ENCODE peak calls at places on chromosome 12, in four cellular contexts. T is K562, Y is H1, D is HCT116. V is an unnamed sample.

GRCh38 chr12:45089417-45089816 is 38.5 kb upstream of the DBX2 start:
- DNase-seq in D (no peak), Y (no peak), T (no peak), V (no peak)

GRCh38 chr12:51923506-51924365 is 16.4 kb downstream of the ACVRL1 start:
- DNase-seq in Y (no peak), T (peak; percentile 71), D (no peak), V (no peak)

GRCh38 chr12:47729233-47729632 is 3.9 kb upstream of the ENDOU start:
- DNase-seq in D (no peak), Y (no peak), T (no peak), V (no peak)

GRCh38 chr12:103762473-103762872 is 78.6 kb downstream of the NT5DC3 start:
- DNase-seq in D (no peak), T (no peak), Y (no peak), V (no peak)

GRCh38 chr12:127401536-127401935 is 865.4 kb upstream of the TMEM132C start:
- DNase-seq in T (no peak), Y (no peak), D (no peak), V (no peak)

GRCh38 chr12:97985834-97986233 is 523.2 kb downstream of the RMST start:
- DNase-seq in Y (no peak), D (no peak), T (no peak), V (no peak)

GRCh38 chr12:128796439-128797118 is 27.2 kb downstream of the SLC15A4 start:
- DNase-seq in D (no peak), T (no peak), Y (no peak), V (no peak)

GRCh38 chr12:125099407-125099779 is 34.2 kb downstream of the AACS start:
- DNase-seq in T (no peak), D (no peak), Y (no peak), V (no peak)

GRCh38 chr12:10136637-10137205 is 6.7 kb upstream of the CLEC7A start:
- DNase-seq in T (no peak), D (no peak), Y (no peak), V (no peak)

GRCh38 chr12:51382173-51382572 is 9.0 kb downstream of the GALNT6 start:
- DNase-seq in T (no peak), D (no peak), Y (no peak), V (no peak)

GRCh38 chr12:78790148-78790547 is 74.4 kb upstream of the SYT1 start:
- DNase-seq in Y (no peak), D (no peak), T (no peak), V (no peak)

GRCh38 chr12:69290545-69291277 is 51.3 kb downstream of the CPSF6 start:
- DNase-seq in D (peak; percentile 81), Y (peak; percentile 73), T (peak; percentile 91), V (peak; percentile 32)

GRCh38 chr12:108126990-108127468 is 2.1 kb upstream of the WSCD2 start:
- DNase-seq in T (no peak), Y (no peak), D (no peak), V (no peak)

GRCh38 chr12:87931764-87932163 is 97.4 kb downstream of the C12orf50 start:
- DNase-seq in Y (no peak), D (no peak), T (no peak), V (no peak)

GRCh38 chr12:48201091-48201490 is 2.0 kb downstream of the OR10AD1 start:
- DNase-seq in T (no peak), D (no peak), Y (no peak), V (no peak)

GRCh38 chr12:88970742-88971141 is 381.6 kb downstream of the DUSP6 start:
- DNase-seq in T (no peak), D (no peak), Y (no peak), V (no peak)

GRCh38 chr12:126454581-126454980 is 1389.3 kb downstream of the AACS start:
- DNase-seq in D (no peak), Y (no peak), T (no peak), V (no peak)

GRCh38 chr12:92953747-92954146 is 24.7 kb upstream of the EEA1 start:
- DNase-seq in T (peak; percentile 31), D (no peak), Y (no peak), V (no peak)

GRCh38 chr12:87866602-87867292 is 162.5 kb downstream of the C12orf50 start:
- DNase-seq in T (no peak), Y (no peak), D (peak; percentile 12), V (no peak)

GRCh38 chr12:68236421-68237059 is 10.9 kb upstream of the IL26 start:
- DNase-seq in D (no peak), Y (no peak), T (peak; percentile 59), V (peak; percentile 40)

GRCh38 chr12:29043069-29043468 is 106.0 kb upstream of the FAR2 start:
- DNase-seq in Y (no peak), D (no peak), T (no peak), V (no peak)

GRCh38 chr12:2959194-2959507 is at the start of gene TEAD4:
- DNase-seq in T (peak; percentile 76), D (peak; percentile 39), Y (no peak), V (no peak)

GRCh38 chr12:18323159-18323558 is 61.8 kb downstream of the PIK3C2G start:
- DNase-seq in T (no peak), Y (no peak), D (no peak), V (no peak)

GRCh38 chr12:122918827-122919226 is 22.9 kb upstream of the VPS37B start:
- DNase-seq in D (no peak), T (no peak), Y (no peak), V (no peak)

GRCh38 chr12:73159952-73160351 is 887.8 kb downstream of the TRHDE start:
- DNase-seq in T (no peak), Y (no peak), D (no peak), V (no peak)

GRCh38 chr12:132423251-132424117 is 66.5 kb upstream of the FBRSL1 start:
- DNase-seq in T (peak; percentile 41), Y (no peak), D (no peak), V (no peak)

GRCh38 chr12:54650409-54650808 is 2.2 kb upstream of the DCD start:
- DNase-seq in Y (no peak), T (no peak), D (no peak), V (no peak)

GRCh38 chr12:105085537-105085936 is 1.3 kb upstream of the ALDH1L2 start:
- DNase-seq in T (no peak), D (no peak), Y (no peak), V (no peak)

GRCh38 chr12:92074889-92075288 is 70.8 kb downstream of the BTG1 start:
- DNase-seq in T (no peak), Y (no peak), D (no peak), V (no peak)

GRCh38 chr12:4900327-4900726 is 9.4 kb upstream of the KCNA1 start:
- DNase-seq in T (no peak), D (no peak), Y (no peak), V (no peak)

GRCh38 chr12:121708313-121709063 is 4.1 kb upstream of the TMEM120B start:
- DNase-seq in T (no peak), D (no peak), Y (no peak), V (no peak)

GRCh38 chr12:121709478-121709890 is 3.1 kb upstream of the TMEM120B start:
- DNase-seq in Y (no peak), D (peak; percentile 51), T (no peak), V (no peak)

GRCh38 chr12:121712462-121713256 is at the start of gene TMEM120B:
- DNase-seq in D (no peak), Y (no peak), T (peak; percentile 87), V (no peak)

GRCh38 chr12:121713257-121714155 is 954 bp downstream of the TMEM120B start:
- DNase-seq in Y (no peak), T (peak; percentile 46), D (no peak), V (no peak)

GRCh38 chr12:121711925-121712461 is 559 bp upstream of the TMEM120B start:
- DNase-seq in Y (no peak), T (peak; percentile 75), D (no peak), V (no peak)
- TF ChIP-seq SP1 in Y (no peak), T (no peak), D (no peak), V (no peak)

GRCh38 chr12:109626378-109627115 is 53.0 kb downstream of the MVK start:
- DNase-seq in Y (no peak), T (no peak), D (no peak), V (no peak)
- TF ChIP-seq RAD21 in Y (no peak), T (no peak), D (no peak), V (no peak)

GRCh38 chr12:40229690-40230651 is 5.2 kb downstream of the LRRK2 start:
- DNase-seq in T (no peak), Y (no peak), D (no peak), V (no peak)

GRCh38 chr12:40236357-40236850 is 11.6 kb downstream of the LRRK2 start:
- DNase-seq in T (no peak), D (no peak), Y (no peak), V (no peak)

GRCh38 chr12:40233741-40234367 is 9.1 kb downstream of the LRRK2 start:
- DNase-seq in Y (no peak), D (no peak), T (no peak), V (no peak)

GRCh38 chr12:40228727-40229126 is 3.9 kb downstream of the LRRK2 start:
- DNase-seq in D (no peak), Y (no peak), T (no peak), V (no peak)

DNA sequence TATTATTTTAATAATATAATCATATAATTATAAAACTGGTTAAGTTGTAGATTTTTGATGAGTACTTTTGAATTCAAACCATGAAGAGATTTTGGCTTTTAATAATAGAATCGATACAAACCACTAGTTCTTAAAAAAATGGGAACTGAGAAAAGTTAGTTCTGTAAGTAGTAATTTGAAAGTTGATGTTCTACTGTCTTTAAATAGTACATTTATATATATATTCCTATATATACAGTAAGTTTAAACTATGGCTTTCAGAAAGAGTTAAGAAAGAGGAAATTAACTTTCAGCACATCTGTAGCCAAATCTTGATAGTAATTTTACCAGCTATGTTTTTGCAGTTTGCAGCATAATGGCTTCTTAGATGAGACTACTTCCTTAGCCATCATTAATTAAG is 7.8 kb downstream of the LRRK2 start:
- DNase-seq in Y (no peak), T (no peak), D (no peak), V (no peak)
- TF ChIP-seq EGR1 in Y (no peak), T (no peak), D (no peak), V (no peak)

GRCh38 chr12:114794049-114794558 is 110.1 kb upstream of the TBX3 start:
- DNase-seq in T (no peak), Y (no peak), D (no peak), V (no peak)

DNA sequence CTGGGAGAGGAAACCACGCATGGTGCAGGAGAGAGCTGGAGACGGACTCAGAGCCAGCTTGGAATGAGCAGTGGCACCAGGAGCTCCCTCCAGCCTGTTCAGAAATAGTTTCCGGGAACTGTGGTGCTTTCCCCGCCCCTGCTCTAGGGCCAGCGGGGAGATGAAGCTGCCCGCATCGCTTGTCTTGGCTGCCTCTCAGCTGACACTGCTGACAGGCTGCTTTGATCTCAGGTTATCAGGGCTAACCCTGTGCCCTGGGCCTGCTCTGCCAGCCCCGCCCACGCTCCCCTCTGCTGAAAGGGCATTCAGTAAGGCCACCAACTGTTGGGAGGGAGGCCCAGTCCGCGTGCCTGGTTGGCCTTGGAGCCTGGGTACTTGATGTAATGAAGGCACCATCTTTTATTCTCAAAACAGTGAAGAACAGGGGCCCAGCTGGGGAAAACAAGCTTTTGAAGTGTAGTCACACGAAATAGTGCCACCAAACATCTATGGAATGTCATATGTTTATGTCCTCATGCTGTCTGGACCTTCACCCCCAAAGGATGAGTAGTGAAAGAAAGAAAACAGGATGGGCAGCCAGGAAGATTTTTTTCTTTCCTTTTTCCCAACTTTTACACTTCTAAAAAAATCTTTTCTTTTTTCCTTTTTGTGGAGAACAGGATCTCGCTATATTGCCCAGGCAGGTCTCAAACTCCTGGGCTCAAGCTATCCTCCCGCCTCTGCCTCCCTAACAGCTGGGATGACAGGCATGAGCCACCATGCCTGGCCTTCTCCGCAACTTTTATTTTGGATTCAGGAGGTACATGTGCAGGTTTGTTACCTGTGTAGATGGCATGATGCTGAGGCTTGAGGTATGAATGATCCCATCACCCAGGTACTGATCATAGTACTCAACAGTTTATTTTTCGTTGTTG is 115.9 kb upstream of the TBX3 start:
- DNase-seq in Y (no peak), T (peak; percentile 3), D (peak; percentile 58), V (no peak)
- TF ChIP-seq SP1 in Y (no peak), T (no peak), D (peak; percentile 46), V (no peak)